ENCODE peak calls at places on chromosomes 12 and 14, in four cellular contexts. F is T-helper 22 cell, A is AG09309, O is SW480. G is an unnamed sample.

GRCh38 chr12:76714415-76714814 is 49.5 kb upstream of the ZDHHC17 start:
- DNase-seq in A (no peak), F (no peak), O (no peak), G (no peak)

GRCh38 chr12:131843527-131843926 is 15.3 kb downstream of the MMP17 start:
- DNase-seq in F (no peak), O (no peak), A (no peak), G (no peak)

GRCh38 chr12:87836190-87836589 is 193.0 kb downstream of the C12orf50 start:
- DNase-seq in F (no peak), O (no peak), A (no peak), G (no peak)

GRCh38 chr14:87052646-87053225 is 940.2 kb downstream of the GALC start:
- DNase-seq in F (no peak), A (no peak), O (no peak), G (no peak)

GRCh38 chr12:7130791-7131501 is 775 bp downstream of the CLSTN3 start:
- DNase-seq in F (no peak), A (no peak), O (peak), G (no peak)

GRCh38 chr12:7832059-7832696 is 40.5 kb downstream of the SLC2A14 start:
- DNase-seq in A (peak), O (peak), F (no peak), G (peak)

GRCh38 chr14:77260631-77261030 is 10.4 kb downstream of the NGB start:
- DNase-seq in F (no peak), A (no peak), O (no peak), G (no peak)

GRCh38 chr14:94100847-94101246 is 9.7 kb upstream of the IFI27 start:
- DNase-seq in A (no peak), F (no peak), O (peak), G (no peak)

GRCh38 chr12:62711626-62712305 is 223.2 kb downstream of the PPM1H start:
- DNase-seq in A (no peak), F (no peak), O (no peak), G (no peak)

GRCh38 chr14:65354715-65355114 is 57.8 kb upstream of the FUT8 start:
- DNase-seq in F (no peak), O (no peak), A (no peak), G (no peak)

G was measured in HFF-Myc.